ENCODE peak calls at places on chromosomes 1 and 21, in seven cellular contexts. One of them, this sample, is unnamed.

GRCh38 chr1:16076003-16076870 is 2.8 kb upstream of the FAM131C start:
- DNase-seq in sigmoid colon: peak; percentile 82
- DNase-seq in esophagus squamous epithelium: no peak
- DNase-seq in stomach: no peak
- DNase-seq in heart left ventricle: no peak
- DNase-seq in H1: no peak
- DNase-seq in tibial nerve: no peak
- DNase-seq in this sample: peak; percentile 71

GRCh38 chr21:16908087-16908486 is 604.8 kb upstream of the CXADR start:
- DNase-seq in sigmoid colon: peak; percentile 72
- DNase-seq in esophagus squamous epithelium: no peak
- DNase-seq in stomach: no peak
- DNase-seq in heart left ventricle: no peak
- DNase-seq in H1: no peak
- DNase-seq in tibial nerve: no peak
- DNase-seq in this sample: no peak

GRCh38 chr1:203403586-203403985 is 52.7 kb upstream of the FMOD start:
- DNase-seq in sigmoid colon: no peak
- DNase-seq in esophagus squamous epithelium: no peak
- DNase-seq in stomach: no peak
- DNase-seq in heart left ventricle: no peak
- DNase-seq in H1: no peak
- DNase-seq in tibial nerve: no peak
- DNase-seq in this sample: no peak

GRCh38 chr1:98426092-98426491 is 235.4 kb upstream of the SNX7 start:
- DNase-seq in sigmoid colon: no peak
- DNase-seq in esophagus squamous epithelium: no peak
- DNase-seq in stomach: no peak
- DNase-seq in heart left ventricle: no peak
- DNase-seq in H1: no peak
- DNase-seq in tibial nerve: no peak
- DNase-seq in this sample: no peak

GRCh38 chr1:153678519-153679336 is at the start of gene NPR1:
- DNase-seq in sigmoid colon: peak; percentile 91
- DNase-seq in esophagus squamous epithelium: no peak
- DNase-seq in stomach: peak; percentile 40
- DNase-seq in heart left ventricle: peak; percentile 77
- DNase-seq in H1: no peak
- DNase-seq in tibial nerve: peak; percentile 32
- DNase-seq in this sample: no peak

GRCh38 chr21:29237110-29238051 is 61.3 kb upstream of the BACH1 start:
- DNase-seq in sigmoid colon: no peak
- DNase-seq in esophagus squamous epithelium: no peak
- DNase-seq in stomach: no peak
- DNase-seq in heart left ventricle: no peak
- DNase-seq in H1: no peak
- DNase-seq in tibial nerve: no peak
- DNase-seq in this sample: no peak

GRCh38 chr1:161198877-161199431 is at the start of gene ADAMTS4:
- DNase-seq in sigmoid colon: peak; percentile 89
- DNase-seq in esophagus squamous epithelium: no peak
- DNase-seq in stomach: peak; percentile 43
- DNase-seq in heart left ventricle: peak; percentile 74
- DNase-seq in H1: no peak
- DNase-seq in tibial nerve: no peak
- DNase-seq in this sample: no peak

GRCh38 chr1:12083766-12084165 is 20.7 kb downstream of the TNFRSF8 start:
- DNase-seq in sigmoid colon: no peak
- DNase-seq in esophagus squamous epithelium: no peak
- DNase-seq in stomach: no peak
- DNase-seq in heart left ventricle: no peak
- DNase-seq in H1: no peak
- DNase-seq in tibial nerve: no peak
- DNase-seq in this sample: no peak

GRCh38 chr21:25742900-25743299 is 8.1 kb downstream of the GABPA start:
- DNase-seq in sigmoid colon: no peak
- DNase-seq in esophagus squamous epithelium: no peak
- DNase-seq in stomach: no peak
- DNase-seq in heart left ventricle: no peak
- DNase-seq in H1: no peak
- DNase-seq in tibial nerve: no peak
- DNase-seq in this sample: no peak

GRCh38 chr1:59814901-59815825 is at the start of gene HOOK1:
- DNase-seq in sigmoid colon: no peak
- DNase-seq in esophagus squamous epithelium: no peak
- DNase-seq in stomach: no peak
- DNase-seq in heart left ventricle: no peak
- DNase-seq in H1: peak; percentile 5
- DNase-seq in tibial nerve: no peak
- DNase-seq in this sample: no peak

GRCh38 chr1:109877320-109877771 is 33.3 kb upstream of the CSF1 start:
- DNase-seq in sigmoid colon: peak; percentile 92
- DNase-seq in esophagus squamous epithelium: no peak
- DNase-seq in stomach: peak; percentile 45
- DNase-seq in heart left ventricle: peak; percentile 81
- DNase-seq in H1: peak; percentile 49
- DNase-seq in tibial nerve: peak; percentile 65
- DNase-seq in this sample: peak; percentile 75

GRCh38 chr1:211830330-211831142 is at the start of gene LPGAT1:
- DNase-seq in sigmoid colon: peak; percentile 84
- DNase-seq in esophagus squamous epithelium: peak; percentile 5
- DNase-seq in stomach: peak; percentile 82
- DNase-seq in heart left ventricle: peak; percentile 90
- DNase-seq in H1: no peak
- DNase-seq in tibial nerve: peak; percentile 44
- DNase-seq in this sample: peak; percentile 76

GRCh38 chr1:150127868-150128267 is 21.8 kb upstream of the PLEKHO1 start:
- DNase-seq in sigmoid colon: no peak
- DNase-seq in esophagus squamous epithelium: no peak
- DNase-seq in stomach: no peak
- DNase-seq in heart left ventricle: no peak
- DNase-seq in H1: no peak
- DNase-seq in tibial nerve: no peak
- DNase-seq in this sample: no peak

GRCh38 chr1:175600721-175601440 is 142.5 kb downstream of the TNR start:
- DNase-seq in sigmoid colon: no peak
- DNase-seq in esophagus squamous epithelium: no peak
- DNase-seq in stomach: no peak
- DNase-seq in heart left ventricle: no peak
- DNase-seq in H1: no peak
- DNase-seq in tibial nerve: no peak
- DNase-seq in this sample: no peak

GRCh38 chr1:193525917-193526710 is 339.7 kb upstream of the B3GALT2 start:
- DNase-seq in sigmoid colon: no peak
- DNase-seq in esophagus squamous epithelium: no peak
- DNase-seq in stomach: no peak
- DNase-seq in heart left ventricle: no peak
- DNase-seq in H1: no peak
- DNase-seq in tibial nerve: no peak
- DNase-seq in this sample: no peak
- TF ChIP-seq POLR2A in sigmoid colon: no peak
- TF ChIP-seq POLR2A in esophagus squamous epithelium: no peak
- TF ChIP-seq POLR2A in stomach: no peak
- TF ChIP-seq POLR2A in heart left ventricle: no peak
- TF ChIP-seq POLR2A in H1: no peak
- TF ChIP-seq POLR2A in tibial nerve: no peak
- TF ChIP-seq POLR2A in this sample: no peak

GRCh38 chr1:112363636-112364035 is 32.4 kb upstream of the CTTNBP2NL start:
- DNase-seq in sigmoid colon: no peak
- DNase-seq in esophagus squamous epithelium: no peak
- DNase-seq in stomach: no peak
- DNase-seq in heart left ventricle: no peak
- DNase-seq in H1: no peak
- DNase-seq in tibial nerve: no peak
- DNase-seq in this sample: no peak

GRCh38 chr1:112358061-112358770 is 37.8 kb upstream of the CTTNBP2NL start:
- DNase-seq in sigmoid colon: no peak
- DNase-seq in esophagus squamous epithelium: no peak
- DNase-seq in stomach: no peak
- DNase-seq in heart left ventricle: no peak
- DNase-seq in H1: no peak
- DNase-seq in tibial nerve: no peak
- DNase-seq in this sample: no peak

GRCh38 chr1:112357467-112357866 is 38.5 kb upstream of the CTTNBP2NL start:
- DNase-seq in sigmoid colon: no peak
- DNase-seq in esophagus squamous epithelium: no peak
- DNase-seq in stomach: no peak
- DNase-seq in heart left ventricle: no peak
- DNase-seq in H1: no peak
- DNase-seq in tibial nerve: no peak
- DNase-seq in this sample: no peak

GRCh38 chr1:112358798-112359408 is 37.1 kb upstream of the CTTNBP2NL start:
- DNase-seq in sigmoid colon: peak; percentile 93
- DNase-seq in esophagus squamous epithelium: no peak
- DNase-seq in stomach: peak; percentile 64
- DNase-seq in heart left ventricle: peak; percentile 81
- DNase-seq in H1: peak; percentile 41
- DNase-seq in tibial nerve: peak; percentile 71
- DNase-seq in this sample: peak; percentile 34

GRCh38 chr1:112359961-112360767 is 35.9 kb upstream of the CTTNBP2NL start:
- DNase-seq in sigmoid colon: peak; percentile 92
- DNase-seq in esophagus squamous epithelium: no peak
- DNase-seq in stomach: peak; percentile 41
- DNase-seq in heart left ventricle: no peak
- DNase-seq in H1: peak; percentile 15
- DNase-seq in tibial nerve: peak; percentile 36
- DNase-seq in this sample: no peak
- TF ChIP-seq POLR2A in sigmoid colon: no peak
- TF ChIP-seq POLR2A in esophagus squamous epithelium: peak; percentile 12
- TF ChIP-seq POLR2A in stomach: no peak
- TF ChIP-seq POLR2A in heart left ventricle: peak; percentile 44
- TF ChIP-seq POLR2A in H1: no peak
- TF ChIP-seq POLR2A in tibial nerve: no peak
- TF ChIP-seq POLR2A in this sample: no peak

GRCh38 chr1:206685749-206686485 is 1.2 kb downstream of the MAPKAPK2 start:
- DNase-seq in sigmoid colon: peak; percentile 85
- DNase-seq in esophagus squamous epithelium: no peak
- DNase-seq in stomach: peak; percentile 60
- DNase-seq in heart left ventricle: peak; percentile 84
- DNase-seq in H1: no peak
- DNase-seq in tibial nerve: no peak
- DNase-seq in this sample: peak; percentile 56
- TF ChIP-seq POLR2A in sigmoid colon: peak; percentile 67
- TF ChIP-seq POLR2A in esophagus squamous epithelium: peak; percentile 69
- TF ChIP-seq POLR2A in stomach: no peak
- TF ChIP-seq POLR2A in heart left ventricle: peak; percentile 82
- TF ChIP-seq POLR2A in H1: peak; percentile 14
- TF ChIP-seq POLR2A in tibial nerve: peak; percentile 12
- TF ChIP-seq POLR2A in this sample: no peak

GRCh38 chr1:25705699-25706098 is 89.1 kb downstream of the MAN1C1 start:
- DNase-seq in sigmoid colon: peak; percentile 18
- DNase-seq in esophagus squamous epithelium: no peak
- DNase-seq in stomach: no peak
- DNase-seq in heart left ventricle: no peak
- DNase-seq in H1: no peak
- DNase-seq in tibial nerve: no peak
- DNase-seq in this sample: no peak

GRCh38 chr1:25703041-25703440 is 86.5 kb downstream of the MAN1C1 start:
- DNase-seq in sigmoid colon: peak; percentile 55
- DNase-seq in esophagus squamous epithelium: no peak
- DNase-seq in stomach: no peak
- DNase-seq in heart left ventricle: no peak
- DNase-seq in H1: no peak
- DNase-seq in tibial nerve: no peak
- DNase-seq in this sample: no peak

GRCh38 chr1:25703671-25704637 is 87.4 kb downstream of the MAN1C1 start:
- DNase-seq in sigmoid colon: peak; percentile 64
- DNase-seq in esophagus squamous epithelium: no peak
- DNase-seq in stomach: no peak
- DNase-seq in heart left ventricle: peak; percentile 68
- DNase-seq in H1: no peak
- DNase-seq in tibial nerve: no peak
- DNase-seq in this sample: no peak

GRCh38 chr1:25707280-25708016 is 90.9 kb downstream of the MAN1C1 start:
- DNase-seq in sigmoid colon: peak; percentile 27
- DNase-seq in esophagus squamous epithelium: no peak
- DNase-seq in stomach: no peak
- DNase-seq in heart left ventricle: no peak
- DNase-seq in H1: no peak
- DNase-seq in tibial nerve: no peak
- DNase-seq in this sample: no peak

GRCh38 chr1:25706146-25707089 is 89.8 kb downstream of the MAN1C1 start:
- DNase-seq in sigmoid colon: peak; percentile 49
- DNase-seq in esophagus squamous epithelium: no peak
- DNase-seq in stomach: no peak
- DNase-seq in heart left ventricle: no peak
- DNase-seq in H1: no peak
- DNase-seq in tibial nerve: no peak
- DNase-seq in this sample: no peak
- TF ChIP-seq POLR2A in sigmoid colon: no peak
- TF ChIP-seq POLR2A in esophagus squamous epithelium: no peak
- TF ChIP-seq POLR2A in stomach: no peak
- TF ChIP-seq POLR2A in heart left ventricle: no peak
- TF ChIP-seq POLR2A in H1: no peak
- TF ChIP-seq POLR2A in tibial nerve: no peak
- TF ChIP-seq POLR2A in this sample: no peak